ENCODE peak calls at places on chromosome 3, in seven cellular contexts. One of them, this sample, is unnamed.
A peak's percentile ranks its signal among the peaks of the same experiment; 100 is the strongest.

GRCh38 chr3:184371570-184372018 is 6.4 kb downstream of the THPO start:
- DNase-seq in stimulated activated naive B cell treated with anti-CD40 and anti-IgM and Interleukin-4, amounts not matched to agents 10 μg/mL and 1 μg/mL and 100 μg/mL, for 72 hours: peak; percentile 57
- DNase-seq in G401: peak; percentile 94
- DNase-seq in stimulated activated CD4-positive, alpha-beta T cell treated with anti-CD3 and anti-CD28 coated beads, Interleukin-4, amount 100 ng/mL, for 48 hours: peak; percentile 51
- DNase-seq in hypothalamus: peak; percentile 72
- DNase-seq in NCI-H1930: peak; percentile 76
- DNase-seq in GM10248: peak; percentile 77
- DNase-seq in this sample: peak; percentile 82

GRCh38 chr3:188956839-188957489 is 214.8 kb upstream of the TPRG1 start:
- DNase-seq in stimulated activated naive B cell treated with anti-CD40 and anti-IgM and Interleukin-4, amounts not matched to agents 10 μg/mL and 1 μg/mL and 100 μg/mL, for 72 hours: no peak
- DNase-seq in G401: peak; percentile 77
- DNase-seq in stimulated activated CD4-positive, alpha-beta T cell treated with anti-CD3 and anti-CD28 coated beads, Interleukin-4, amount 100 ng/mL, for 48 hours: no peak
- DNase-seq in hypothalamus: no peak
- DNase-seq in NCI-H1930: no peak
- DNase-seq in GM10248: no peak
- DNase-seq in this sample: no peak

GRCh38 chr3:44501971-44502370 is 24.5 kb upstream of the ZNF445 start:
- DNase-seq in stimulated activated naive B cell treated with anti-CD40 and anti-IgM and Interleukin-4, amounts not matched to agents 10 μg/mL and 1 μg/mL and 100 μg/mL, for 72 hours: no peak
- DNase-seq in G401: no peak
- DNase-seq in stimulated activated CD4-positive, alpha-beta T cell treated with anti-CD3 and anti-CD28 coated beads, Interleukin-4, amount 100 ng/mL, for 48 hours: no peak
- DNase-seq in hypothalamus: no peak
- DNase-seq in NCI-H1930: no peak
- DNase-seq in GM10248: no peak
- DNase-seq in this sample: no peak

GRCh38 chr3:94146455-94146854 is 83.6 kb downstream of the NSUN3 start:
- DNase-seq in stimulated activated naive B cell treated with anti-CD40 and anti-IgM and Interleukin-4, amounts not matched to agents 10 μg/mL and 1 μg/mL and 100 μg/mL, for 72 hours: no peak
- DNase-seq in G401: peak; percentile 9
- DNase-seq in stimulated activated CD4-positive, alpha-beta T cell treated with anti-CD3 and anti-CD28 coated beads, Interleukin-4, amount 100 ng/mL, for 48 hours: no peak
- DNase-seq in hypothalamus: no peak
- DNase-seq in NCI-H1930: no peak
- DNase-seq in GM10248: no peak
- DNase-seq in this sample: no peak

GRCh38 chr3:71511037-71511436 is 72.5 kb downstream of the FOXP1 start:
- DNase-seq in stimulated activated naive B cell treated with anti-CD40 and anti-IgM and Interleukin-4, amounts not matched to agents 10 μg/mL and 1 μg/mL and 100 μg/mL, for 72 hours: no peak
- DNase-seq in G401: no peak
- DNase-seq in stimulated activated CD4-positive, alpha-beta T cell treated with anti-CD3 and anti-CD28 coated beads, Interleukin-4, amount 100 ng/mL, for 48 hours: no peak
- DNase-seq in hypothalamus: no peak
- DNase-seq in NCI-H1930: no peak
- DNase-seq in GM10248: no peak
- DNase-seq in this sample: no peak

GRCh38 chr3:141553055-141553454 is 66.2 kb downstream of the RASA2 start:
- DNase-seq in stimulated activated naive B cell treated with anti-CD40 and anti-IgM and Interleukin-4, amounts not matched to agents 10 μg/mL and 1 μg/mL and 100 μg/mL, for 72 hours: no peak
- DNase-seq in G401: no peak
- DNase-seq in stimulated activated CD4-positive, alpha-beta T cell treated with anti-CD3 and anti-CD28 coated beads, Interleukin-4, amount 100 ng/mL, for 48 hours: no peak
- DNase-seq in hypothalamus: no peak
- DNase-seq in NCI-H1930: no peak
- DNase-seq in GM10248: no peak
- DNase-seq in this sample: no peak

GRCh38 chr3:16266714-16267113 is 1.7 kb downstream of the OXNAD1 start:
- DNase-seq in stimulated activated naive B cell treated with anti-CD40 and anti-IgM and Interleukin-4, amounts not matched to agents 10 μg/mL and 1 μg/mL and 100 μg/mL, for 72 hours: no peak
- DNase-seq in G401: no peak
- DNase-seq in stimulated activated CD4-positive, alpha-beta T cell treated with anti-CD3 and anti-CD28 coated beads, Interleukin-4, amount 100 ng/mL, for 48 hours: no peak
- DNase-seq in hypothalamus: no peak
- DNase-seq in NCI-H1930: no peak
- DNase-seq in GM10248: no peak
- DNase-seq in this sample: no peak

GRCh38 chr3:186708983-186709679 is 8.0 kb upstream of the KNG1 start:
- DNase-seq in stimulated activated naive B cell treated with anti-CD40 and anti-IgM and Interleukin-4, amounts not matched to agents 10 μg/mL and 1 μg/mL and 100 μg/mL, for 72 hours: no peak
- DNase-seq in G401: no peak
- DNase-seq in stimulated activated CD4-positive, alpha-beta T cell treated with anti-CD3 and anti-CD28 coated beads, Interleukin-4, amount 100 ng/mL, for 48 hours: no peak
- DNase-seq in hypothalamus: no peak
- DNase-seq in NCI-H1930: no peak
- DNase-seq in GM10248: no peak
- DNase-seq in this sample: no peak

GRCh38 chr3:160661660-160662059 is 15.3 kb upstream of the ARL14 start:
- DNase-seq in stimulated activated naive B cell treated with anti-CD40 and anti-IgM and Interleukin-4, amounts not matched to agents 10 μg/mL and 1 μg/mL and 100 μg/mL, for 72 hours: no peak
- DNase-seq in G401: no peak
- DNase-seq in stimulated activated CD4-positive, alpha-beta T cell treated with anti-CD3 and anti-CD28 coated beads, Interleukin-4, amount 100 ng/mL, for 48 hours: no peak
- DNase-seq in hypothalamus: no peak
- DNase-seq in NCI-H1930: no peak
- DNase-seq in GM10248: no peak
- DNase-seq in this sample: no peak

GRCh38 chr3:144052275-144052674 is 80.7 kb downstream of the DIPK2A start:
- DNase-seq in stimulated activated naive B cell treated with anti-CD40 and anti-IgM and Interleukin-4, amounts not matched to agents 10 μg/mL and 1 μg/mL and 100 μg/mL, for 72 hours: no peak
- DNase-seq in G401: no peak
- DNase-seq in stimulated activated CD4-positive, alpha-beta T cell treated with anti-CD3 and anti-CD28 coated beads, Interleukin-4, amount 100 ng/mL, for 48 hours: no peak
- DNase-seq in hypothalamus: no peak
- DNase-seq in NCI-H1930: no peak
- DNase-seq in GM10248: no peak
- DNase-seq in this sample: no peak

GRCh38 chr3:141303481-141304223 is 64.7 kb upstream of the ZBTB38 start:
- DNase-seq in stimulated activated naive B cell treated with anti-CD40 and anti-IgM and Interleukin-4, amounts not matched to agents 10 μg/mL and 1 μg/mL and 100 μg/mL, for 72 hours: peak; percentile 41
- DNase-seq in G401: peak; percentile 84
- DNase-seq in stimulated activated CD4-positive, alpha-beta T cell treated with anti-CD3 and anti-CD28 coated beads, Interleukin-4, amount 100 ng/mL, for 48 hours: peak; percentile 61
- DNase-seq in hypothalamus: peak; percentile 21
- DNase-seq in NCI-H1930: peak; percentile 24
- DNase-seq in GM10248: peak; percentile 78
- DNase-seq in this sample: no peak

GRCh38 chr3:17258823-17259436 is 374.2 kb downstream of the PLCL2 start:
- DNase-seq in stimulated activated naive B cell treated with anti-CD40 and anti-IgM and Interleukin-4, amounts not matched to agents 10 μg/mL and 1 μg/mL and 100 μg/mL, for 72 hours: no peak
- DNase-seq in G401: peak; percentile 70
- DNase-seq in stimulated activated CD4-positive, alpha-beta T cell treated with anti-CD3 and anti-CD28 coated beads, Interleukin-4, amount 100 ng/mL, for 48 hours: peak; percentile 2
- DNase-seq in hypothalamus: no peak
- DNase-seq in NCI-H1930: no peak
- DNase-seq in GM10248: peak; percentile 45
- DNase-seq in this sample: peak; percentile 13

GRCh38 chr3:66478923-66479322 is 21.9 kb downstream of the LRIG1 start:
- DNase-seq in stimulated activated naive B cell treated with anti-CD40 and anti-IgM and Interleukin-4, amounts not matched to agents 10 μg/mL and 1 μg/mL and 100 μg/mL, for 72 hours: no peak
- DNase-seq in G401: no peak
- DNase-seq in stimulated activated CD4-positive, alpha-beta T cell treated with anti-CD3 and anti-CD28 coated beads, Interleukin-4, amount 100 ng/mL, for 48 hours: no peak
- DNase-seq in hypothalamus: no peak
- DNase-seq in NCI-H1930: no peak
- DNase-seq in GM10248: no peak
- DNase-seq in this sample: no peak

This sample was measured in GM19239.